ENCODE peak calls at places on chromosomes 12 and 14, in five cellular contexts. Y is stimulated activated CD4-positive, alpha-beta T cell treated with anti-CD3 and anti-CD28 coated beads, Interleukin-15, amount 100 ng/mL, for 1 hour; O is kidney tubule cell; U is NCI-H1105 treated with DMSO at 0.1 percent for 48 hours; S is HTR-8/SVneo. A is an unnamed sample.

GRCh38 chr14:96274122-96274910 is 18.3 kb downstream of the BDKRB1 start:
- DNase-seq in O (no peak), Y (no peak), S (no peak), U (no peak), A (no peak)

GRCh38 chr14:58705066-58705465 is 67.3 kb downstream of the DACT1 start:
- DNase-seq in O (no peak), U (no peak), Y (no peak), S (no peak), A (no peak)

GRCh38 chr12:113980054-113980453 is 13.9 kb upstream of the RBM19 start:
- DNase-seq in O (no peak), U (no peak), S (no peak), Y (no peak), A (no peak)

GRCh38 chr12:100612557-100612956 is 39.1 kb downstream of the GAS2L3 start:
- DNase-seq in O (no peak), Y (no peak), S (no peak), U (no peak), A (no peak)

GRCh38 chr12:116959845-116960514 is 49.2 kb downstream of the FBXW8 start:
- DNase-seq in U (peak), Y (no peak), O (peak), S (no peak), A (no peak)

GRCh38 chr14:96201965-96202364 is 2.7 kb upstream of the BDKRB2 start:
- DNase-seq in Y (no peak), O (no peak), U (no peak), S (no peak), A (no peak)

GRCh38 chr14:50920482-50921225 is 23.6 kb downstream of the PYGL start:
- DNase-seq in S (peak), U (no peak), Y (no peak), O (peak), A (no peak)

GRCh38 chr12:78790148-78790547 is 74.4 kb upstream of the SYT1 start:
- DNase-seq in S (no peak), U (no peak), O (no peak), Y (no peak), A (no peak)

GRCh38 chr14:105989746-105990302 is 463.4 kb downstream of the TMEM121 start:
- DNase-seq in Y (no peak), O (peak), U (no peak), S (no peak), A (no peak)

GRCh38 chr12:58443273-58443980 is 476.9 kb downstream of the LRIG3 start:
- DNase-seq in S (no peak), Y (no peak), U (no peak), O (peak), A (no peak)

GRCh38 chr12:45191239-45191638 is 24.7 kb upstream of the ANO6 start:
- DNase-seq in S (no peak), U (no peak), O (peak), Y (no peak), A (no peak)

GRCh38 chr14:63343878-63344277 is 25.1 kb upstream of the GPHB5 start:
- DNase-seq in O (no peak), U (no peak), S (no peak), Y (no peak), A (no peak)

GRCh38 chr12:43267782-43268181 is 284.2 kb downstream of the ADAMTS20 start:
- DNase-seq in O (no peak), S (no peak), Y (no peak), U (no peak), A (no peak)

GRCh38 chr12:54017845-54018607 is 9.2 kb downstream of the HOXC8 start:
- DNase-seq in S (peak), U (peak), Y (peak), O (peak), A (peak)

GRCh38 chr14:29671034-29671433 is 256.6 kb downstream of the PRKD1 start:
- DNase-seq in U (no peak), Y (no peak), S (no peak), O (no peak), A (no peak)

GRCh38 chr14:100692859-100693558 is 33.7 kb upstream of the DLK1 start:
- DNase-seq in O (peak), U (peak), S (peak), Y (no peak), A (no peak)

GRCh38 chr14:105980224-105980623 is 453.8 kb downstream of the TMEM121 start:
- DNase-seq in O (peak), U (no peak), Y (no peak), S (peak), A (no peak)

GRCh38 chr12:132153501-132154340 is 9.5 kb downstream of the NOC4L start:
- DNase-seq in S (peak), Y (peak), O (peak), U (peak), A (peak)

A was measured in central memory CD4-positive, alpha-beta T cell.